ENCODE peak calls at places on chromosomes 3 and 15, in five cellular contexts. Z is stomach, C is breast epithelium, T is GM12892, W is HL-60. G is an unnamed sample.

GRCh38 chr3:130386604-130387263 is 41.3 kb downstream of the COL6A5 start:
- DNase-seq in Z (no peak), T (no peak), C (no peak), W (no peak), G (no peak)

GRCh38 chr3:188458761-188459160 is 304.8 kb downstream of the LPP start:
- DNase-seq in T (no peak), W (no peak), Z (no peak), C (no peak), G (no peak)

GRCh38 chr3:133881987-133882825 is 13.5 kb downstream of the RAB6B start:
- DNase-seq in Z (peak; percentile 23), W (no peak), C (peak; percentile 13), T (no peak), G (no peak)

GRCh38 chr3:147389265-147390175 is 16.8 kb downstream of the ZIC4 start:
- DNase-seq in Z (no peak), T (no peak), C (no peak), W (peak; percentile 6), G (no peak)

GRCh38 chr3:43496740-43497375 is 125.0 kb downstream of the ANO10 start:
- DNase-seq in Z (no peak), T (no peak), W (no peak), C (no peak), G (no peak)

GRCh38 chr3:63328386-63328785 is 50.3 kb downstream of the SYNPR start:
- DNase-seq in W (no peak), Z (no peak), C (no peak), T (no peak), G (no peak)

GRCh38 chr3:138317687-138318086 is 12.0 kb downstream of the NME9 start:
- DNase-seq in W (no peak), T (no peak), C (no peak), Z (no peak), G (no peak)

GRCh38 chr3:85652322-85652721 is 693.5 kb downstream of the CADM2 start:
- DNase-seq in T (no peak), Z (no peak), W (no peak), C (no peak), G (no peak)

GRCh38 chr3:690770-691169 is 402.1 kb upstream of the CNTN6 start:
- DNase-seq in Z (no peak), W (no peak), C (no peak), T (no peak), G (no peak)

GRCh38 chr3:166284994-166285393 is 447.8 kb upstream of the BCHE start:
- DNase-seq in Z (no peak), T (no peak), C (no peak), W (peak; percentile 1), G (no peak)

GRCh38 chr3:51360806-51361205 is 24.3 kb upstream of the MANF start:
- DNase-seq in T (no peak), W (no peak), Z (no peak), C (no peak), G (no peak)

GRCh38 chr15:47184003-47184404 is 533.3 kb upstream of the SEMA6D start:
- DNase-seq in C (no peak), Z (no peak), W (no peak), T (peak; percentile 8), G (peak; percentile 11)

GRCh38 chr15:25220834-25221233 is 218.0 kb downstream of the UBE3A start:
- DNase-seq in C (no peak), W (no peak), T (no peak), Z (no peak), G (no peak)

GRCh38 chr3:179452166-179452544 is 885 bp upstream of the GNB4 start:
- DNase-seq in T (no peak), Z (no peak), W (no peak), C (no peak), G (no peak)

GRCh38 chr3:113890256-113890900 is 51.8 kb downstream of the GRAMD1C start:
- DNase-seq in W (no peak), T (no peak), Z (no peak), C (no peak), G (peak; percentile 43)

GRCh38 chr15:90388462-90389182 is 580 bp downstream of the IQGAP1 start:
- DNase-seq in C (peak; percentile 57), W (peak; percentile 52), Z (peak; percentile 58), T (peak; percentile 53), G (peak; percentile 73)

GRCh38 chr3:43001094-43001553 is 22.0 kb downstream of the GASK1A start:
- DNase-seq in C (peak; percentile 83), W (no peak), T (no peak), Z (peak; percentile 80), G (peak; percentile 65)

GRCh38 chr3:170815340-170815739 is 54.7 kb downstream of the RPL22L1 start:
- DNase-seq in C (no peak), Z (peak; percentile 62), W (no peak), T (no peak), G (peak; percentile 36)

GRCh38 chr3:159260049-159260662 is 458.3 kb downstream of the MFSD1 start:
- DNase-seq in C (peak; percentile 21), Z (no peak), W (no peak), T (no peak), G (peak; percentile 25)

GRCh38 chr3:66885326-66886000 is 112.6 kb upstream of the KBTBD8 start:
- DNase-seq in Z (no peak), T (no peak), C (no peak), W (no peak), G (no peak)

GRCh38 chr3:183385698-183386590 is 42.5 kb downstream of the MCF2L2 start:
- DNase-seq in C (no peak), T (peak; percentile 13), Z (peak; percentile 64), W (peak; percentile 61), G (peak; percentile 61)
- TF ChIP-seq POLR2AphosphoS5 in C (no peak), T (no peak), Z (no peak), W (no peak), G (no peak)

GRCh38 chr3:99859855-99860254 is 42.2 kb downstream of the CMSS1 start:
- DNase-seq in C (no peak), Z (no peak), T (no peak), W (no peak), G (no peak)
- TF ChIP-seq POLR2AphosphoS5 in C (no peak), Z (peak; percentile 52), T (no peak), W (no peak), G (peak; percentile 87)

GRCh38 chr15:100209204-100209603 is 132.6 kb downstream of the ADAMTS17 start:
- DNase-seq in T (no peak), C (no peak), W (no peak), Z (no peak), G (no peak)

GRCh38 chr15:100205549-100206295 is 136.1 kb downstream of the ADAMTS17 start:
- DNase-seq in C (no peak), T (no peak), Z (no peak), W (no peak), G (peak; percentile 33)

GRCh38 chr15:100206643-100207042 is 135.1 kb downstream of the ADAMTS17 start:
- DNase-seq in C (no peak), W (no peak), Z (no peak), T (no peak), G (no peak)

GRCh38 chr15:100204771-100205170 is 137.0 kb downstream of the ADAMTS17 start:
- DNase-seq in C (no peak), Z (no peak), T (no peak), W (no peak), G (no peak)

GRCh38 chr15:100207053-100207452 is 134.7 kb downstream of the ADAMTS17 start:
- DNase-seq in Z (no peak), W (no peak), T (no peak), C (no peak), G (no peak)
- TF ChIP-seq POLR2AphosphoS5 in Z (no peak), W (no peak), T (no peak), C (no peak), G (no peak)

DNA sequence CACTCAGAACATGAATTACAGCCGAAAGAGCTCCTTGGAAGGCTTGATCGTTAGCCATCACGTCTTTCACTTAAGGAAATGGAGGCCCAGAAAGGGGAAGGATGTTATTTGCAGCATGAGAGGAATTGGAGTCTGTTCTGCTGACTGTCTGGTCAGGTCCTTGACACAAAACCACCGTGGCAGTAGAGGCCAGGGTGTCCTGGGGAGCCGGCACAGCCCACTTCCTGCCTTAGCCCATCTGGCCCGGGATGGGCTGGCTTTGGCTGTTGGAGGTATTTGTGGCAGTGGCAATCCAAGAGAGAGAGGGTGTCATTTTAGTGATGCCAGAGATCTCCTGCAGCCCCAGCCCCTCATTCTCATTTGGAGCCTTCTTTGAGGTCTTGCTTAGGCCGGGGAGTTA is 37.4 kb downstream of the ST6GAL1 start:
- DNase-seq in W (no peak), Z (no peak), T (no peak), C (no peak), G (no peak)
- TF ChIP-seq POLR2AphosphoS5 in W (no peak), Z (no peak), T (no peak), C (no peak), G (no peak)